ENCODE peak calls at places on chromosomes 7 and 10, in four cellular contexts. J is K562, V is GM12878, P is HepG2. F is an unnamed sample.
A peak's percentile ranks its signal among the peaks of the same experiment; 100 is the strongest.

GRCh38 chr7:36658603-36659516 is 65.4 kb downstream of the AOAH start:
- DNase-seq in J (no peak), V (no peak), P (peak; percentile 34), F (no peak)

GRCh38 chr10:69179089-69179742 is 818 bp upstream of the SUPV3L1 start:
- DNase-seq in J (peak; percentile 55), V (no peak), P (no peak), F (peak; percentile 34)

GRCh38 chr10:62618576-62619408 is 185.7 kb upstream of the ADO start:
- DNase-seq in J (no peak), V (no peak), P (no peak), F (no peak)

GRCh38 chr10:117327262-117327661 is 48.0 kb downstream of the PDZD8 start:
- DNase-seq in J (no peak), V (no peak), P (no peak), F (no peak)

GRCh38 chr10:110528224-110528997 is 30.7 kb downstream of the DUSP5 start:
- DNase-seq in J (no peak), V (no peak), P (no peak), F (no peak)

GRCh38 chr10:80260295-80261243 is 28.9 kb downstream of the MAT1A start:
- DNase-seq in J (peak; percentile 59), V (no peak), P (peak; percentile 48), F (peak; percentile 63)

GRCh38 chr10:29394321-29394932 is 105.6 kb downstream of the LYZL1 start:
- DNase-seq in J (no peak), V (no peak), P (no peak), F (no peak)

GRCh38 chr7:158266817-158267736 is 320.5 kb downstream of the PTPRN2 start:
- DNase-seq in J (no peak), V (no peak), P (no peak), F (no peak)

GRCh38 chr7:22474645-22475044 is 25.3 kb downstream of the STEAP1B start:
- DNase-seq in J (no peak), V (no peak), P (no peak), F (no peak)

GRCh38 chr10:69572159-69573055 is 815 bp downstream of the NEUROG3 start:
- DNase-seq in J (no peak), V (no peak), P (no peak), F (no peak)

GRCh38 chr7:103640031-103640779 is 194.2 kb upstream of the SLC26A5 start:
- DNase-seq in J (no peak), V (no peak), P (no peak), F (no peak)

GRCh38 chr10:124092270-124093075 is 925 bp downstream of the CHST15 start:
- DNase-seq in J (no peak), V (no peak), P (no peak), F (peak; percentile 71)

GRCh38 chr10:90745565-90745964 is 112.3 kb downstream of the HTR7 start:
- DNase-seq in J (no peak), V (no peak), P (no peak), F (no peak)

GRCh38 chr10:80187465-80188409 is 17.6 kb downstream of the ANXA11 start:
- DNase-seq in J (peak; percentile 73), V (peak; percentile 56), P (peak; percentile 13), F (no peak)

GRCh38 chr7:140367528-140367927 is 30.8 kb downstream of the SLC37A3 start:
- DNase-seq in J (no peak), V (no peak), P (no peak), F (no peak)

GRCh38 chr7:132098337-132098736 is 477.9 kb downstream of the PLXNA4 start:
- DNase-seq in J (no peak), V (no peak), P (no peak), F (no peak)

GRCh38 chr7:57425969-57426628 is 23.9 kb upstream of the ZNF716 start:
- DNase-seq in J (no peak), V (no peak), P (no peak), F (no peak)

GRCh38 chr7:149245244-149245643 is 5.8 kb downstream of the ZNF212 start:
- DNase-seq in J (no peak), V (no peak), P (no peak), F (no peak)

GRCh38 chr7:7783001-7783400 is 64.6 kb upstream of the RPA3 start:
- DNase-seq in J (no peak), V (no peak), P (no peak), F (no peak)

GRCh38 chr7:133674079-133674478 is 421.2 kb downstream of the EXOC4 start:
- DNase-seq in J (no peak), V (no peak), P (no peak), F (no peak)

GRCh38 chr10:132577350-132578005 is 39.9 kb downstream of the INPP5A start:
- DNase-seq in J (no peak), V (no peak), P (peak; percentile 32), F (no peak)

GRCh38 chr7:100896743-100897051 is 1.0 kb upstream of the ACHE start:
- DNase-seq in J (no peak), V (no peak), P (no peak), F (no peak)

GRCh38 chr10:96904648-96905047 is 72.5 kb downstream of the LCOR start:
- DNase-seq in J (no peak), V (no peak), P (no peak), F (no peak)

GRCh38 chr10:118108194-118109026 is 61.7 kb upstream of the RAB11FIP2 start:
- DNase-seq in J (peak; percentile 54), V (no peak), P (no peak), F (peak; percentile 61)

DNA sequence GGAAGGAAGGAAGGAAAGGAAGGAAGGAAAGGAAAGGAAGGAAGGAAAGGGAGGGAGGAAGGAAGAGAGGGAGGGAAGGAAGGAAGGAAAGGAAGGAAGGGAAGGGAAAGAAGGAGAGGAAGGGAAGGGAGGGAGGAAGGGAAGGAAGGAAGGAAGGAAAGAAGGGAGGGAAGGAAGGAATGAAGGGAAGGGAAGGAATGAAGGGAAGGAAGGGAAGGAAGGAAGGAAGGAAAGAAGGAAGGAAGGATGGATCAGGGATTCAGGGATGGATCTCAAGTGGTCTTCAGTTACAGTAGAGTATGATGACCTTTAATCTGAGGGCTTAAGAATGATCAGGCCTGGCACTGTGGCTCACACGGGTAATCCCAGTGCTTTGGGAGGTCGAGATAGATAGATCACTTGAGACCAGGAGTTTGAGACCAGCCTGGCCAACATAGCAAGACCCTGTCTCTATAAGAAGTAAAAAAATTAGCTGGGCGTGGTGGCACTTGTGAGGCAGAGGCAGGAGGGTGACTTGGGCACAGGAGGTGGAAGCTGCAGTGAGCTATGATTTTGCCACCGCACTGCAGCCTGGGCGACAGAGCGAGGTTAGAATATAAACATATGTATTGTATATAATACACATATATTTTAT is 760 bp upstream of the FOXK1 start:
- DNase-seq in J (no peak), V (no peak), P (no peak), F (no peak)
- TF ChIP-seq FOXK2 in J (no peak), V (no peak), P (no peak), F (no peak)

GRCh38 chr7:123680580-123680979 is 24.9 kb downstream of the LMOD2 start:
- DNase-seq in J (no peak), V (no peak), P (no peak), F (no peak)

GRCh38 chr7:123674399-123675091 is 18.9 kb downstream of the LMOD2 start:
- DNase-seq in J (no peak), V (no peak), P (no peak), F (no peak)

GRCh38 chr7:123675092-123675473 is 19.4 kb downstream of the LMOD2 start:
- DNase-seq in J (no peak), V (no peak), P (no peak), F (no peak)

GRCh38 chr7:123679614-123680013 is 23.9 kb downstream of the LMOD2 start:
- DNase-seq in J (no peak), V (no peak), P (no peak), F (no peak)

GRCh38 chr7:123677316-123677715 is 21.6 kb downstream of the LMOD2 start:
- DNase-seq in J (no peak), V (no peak), P (no peak), F (no peak)
- TF ChIP-seq FOXK2 in J (no peak), V (no peak), P (no peak), F (no peak)

DNA sequence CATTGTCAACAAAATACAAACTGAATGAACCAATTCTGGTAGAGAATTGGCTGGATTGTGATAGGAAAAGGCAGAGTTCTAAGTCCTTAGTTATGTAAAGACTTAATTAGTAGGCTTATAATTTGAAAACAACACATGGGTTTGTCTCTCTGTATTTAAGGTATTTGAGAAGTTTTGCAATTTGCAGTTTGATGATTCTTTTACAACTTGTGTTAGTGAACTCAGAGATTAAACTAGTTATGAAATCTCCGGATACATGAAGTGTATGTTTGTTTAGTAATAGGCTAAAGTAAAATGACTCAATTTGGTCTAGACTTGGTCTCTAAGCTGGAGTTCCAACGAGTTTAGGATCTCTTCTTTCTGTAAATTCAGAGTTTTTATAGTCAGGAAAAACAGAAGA is 21.3 kb downstream of the TECTB start:
- DNase-seq in J (no peak), V (no peak), P (peak; percentile 89), F (no peak)
- TF ChIP-seq FOXK2 in J (no peak), V (no peak), P (no peak), F (no peak)

GRCh38 chr7:3415730-3416366 is 114.8 kb downstream of the SDK1 start:
- DNase-seq in J (no peak), V (no peak), P (no peak), F (no peak)
- TF ChIP-seq FOXK2 in J (no peak), V (no peak), P (no peak), F (no peak)

GRCh38 chr7:82623812-82624211 is 180.2 kb upstream of the CACNA2D1 start:
- DNase-seq in J (no peak), V (no peak), P (no peak), F (no peak)
- TF ChIP-seq FOXK2 in J (no peak), V (no peak), P (no peak), F (no peak)

DNA sequence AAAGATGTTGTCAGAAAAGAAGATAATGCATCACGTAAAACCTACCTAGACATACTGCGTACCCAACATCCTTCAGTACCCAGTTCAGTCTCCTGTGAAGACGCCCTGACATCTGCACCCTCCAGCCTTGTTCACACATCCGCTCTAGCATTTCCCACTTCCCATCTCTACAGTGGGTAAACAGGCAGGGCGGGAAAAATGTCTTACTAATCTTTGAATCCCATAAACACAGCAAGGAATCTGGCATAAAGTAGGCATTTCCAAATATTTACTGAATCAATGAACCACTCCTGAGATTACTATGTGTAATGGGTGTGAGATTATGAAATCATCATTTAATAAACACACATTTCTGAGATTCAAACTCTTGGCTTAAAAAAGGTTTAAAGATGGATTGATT is 132.8 kb downstream of the GLI3 start:
- DNase-seq in J (no peak), V (no peak), P (no peak), F (no peak)
- TF ChIP-seq FOXK2 in J (no peak), V (no peak), P (no peak), F (no peak)

GRCh38 chr7:4416436-4417092 is 265.5 kb upstream of the FOXK1 start:
- DNase-seq in J (peak; percentile 20), V (no peak), P (no peak), F (peak; percentile 42)
- TF ChIP-seq FOXK2 in J (no peak), V (no peak), P (no peak), F (no peak)

GRCh38 chr7:112097524-112097923 is 108.7 kb downstream of the DOCK4 start:
- DNase-seq in J (no peak), V (no peak), P (no peak), F (no peak)
- TF ChIP-seq FOXK2 in J (no peak), V (no peak), P (no peak), F (no peak)

F was measured in HEK293T.